ENCODE peak calls at places on chromosomes 12 and 14, in eight cellular contexts. E, I, C, L, Q, O, V and M are unnamed samples.

GRCh38 chr14:92709340-92710000 is 39.0 kb downstream of the LGMN start:
- DNase-seq in E (no peak), I (no peak), C (no peak), L (no peak), Q (no peak), O (no peak), V (no peak), M (no peak)

GRCh38 chr12:65823481-65824313 is 586 bp upstream of the HMGA2 start:
- DNase-seq in E (peak), I (peak), C (no peak), L (peak), Q (no peak), O (peak), V (no peak), M (no peak)

GRCh38 chr14:50225067-50225973 is 6.1 kb downstream of the SOS2 start:
- DNase-seq in E (peak), I (no peak), C (no peak), L (no peak), Q (no peak), O (peak), V (peak), M (no peak)

GRCh38 chr12:75944097-75944904 is 87.3 kb downstream of the PHLDA1 start:
- DNase-seq in E (peak), I (no peak), C (no peak), L (no peak), Q (no peak), O (peak), V (peak), M (no peak)

GRCh38 chr12:42704340-42704739 is 114.8 kb upstream of the PRICKLE1 start:
- DNase-seq in E (no peak), I (no peak), C (no peak), L (no peak), Q (no peak), O (no peak), V (no peak), M (no peak)

GRCh38 chr12:112309797-112310196 is 72.4 kb downstream of the HECTD4 start:
- DNase-seq in E (no peak), I (no peak), C (no peak), L (no peak), Q (no peak), O (peak), V (no peak), M (no peak)

GRCh38 chr14:90593254-90594040 is 196.6 kb downstream of the CALM1 start:
- DNase-seq in E (no peak), I (no peak), C (no peak), L (no peak), Q (no peak), O (no peak), V (no peak), M (no peak)

GRCh38 chr14:54566410-54567223 is at the start of gene SAMD4A:
- DNase-seq in E (peak), I (peak), C (peak), L (peak), Q (peak), O (peak), V (peak), M (no peak)

GRCh38 chr12:58925733-58926113 is 5.4 kb upstream of the LRIG3 start:
- DNase-seq in E (no peak), I (no peak), C (no peak), L (no peak), Q (no peak), O (no peak), V (no peak), M (no peak)

GRCh38 chr14:91649930-91650329 is 82.0 kb downstream of the CATSPERB start:
- DNase-seq in E (peak), I (no peak), C (no peak), L (peak), Q (no peak), O (peak), V (no peak), M (no peak)

GRCh38 chr12:132165584-132165983 is 21.3 kb downstream of the NOC4L start:
- DNase-seq in E (no peak), I (no peak), C (no peak), L (no peak), Q (no peak), O (no peak), V (no peak), M (no peak)

GRCh38 chr12:132163041-132163910 is 19.0 kb downstream of the NOC4L start:
- DNase-seq in E (peak), I (no peak), C (no peak), L (no peak), Q (no peak), O (no peak), V (no peak), M (no peak)

GRCh38 chr12:132164426-132164825 is 20.2 kb downstream of the NOC4L start:
- DNase-seq in E (no peak), I (no peak), C (no peak), L (no peak), Q (no peak), O (no peak), V (no peak), M (no peak)

GRCh38 chr12:132162508-132163031 is 18.3 kb downstream of the NOC4L start:
- DNase-seq in E (peak), I (no peak), C (peak), L (no peak), Q (no peak), O (peak), V (no peak), M (no peak)

GRCh38 chr12:132163911-132164288 is 19.6 kb downstream of the NOC4L start:
- DNase-seq in E (no peak), I (no peak), C (no peak), L (no peak), Q (no peak), O (no peak), V (no peak), M (no peak)
- TF ChIP-seq CTCF in E (no peak), I (peak), C (no peak), L (no peak), Q (no peak), O (peak), V (peak), M (peak)

GRCh38 chr12:14618990-14619389 is 51.3 kb upstream of the PLBD1 start:
- DNase-seq in E (peak), I (no peak), C (no peak), L (peak), Q (no peak), O (peak), V (no peak), M (no peak)
- TF ChIP-seq CTCF in E (peak), I (peak), C (peak), L (peak), Q (no peak), O (peak), V (peak), M (peak)

DNA sequence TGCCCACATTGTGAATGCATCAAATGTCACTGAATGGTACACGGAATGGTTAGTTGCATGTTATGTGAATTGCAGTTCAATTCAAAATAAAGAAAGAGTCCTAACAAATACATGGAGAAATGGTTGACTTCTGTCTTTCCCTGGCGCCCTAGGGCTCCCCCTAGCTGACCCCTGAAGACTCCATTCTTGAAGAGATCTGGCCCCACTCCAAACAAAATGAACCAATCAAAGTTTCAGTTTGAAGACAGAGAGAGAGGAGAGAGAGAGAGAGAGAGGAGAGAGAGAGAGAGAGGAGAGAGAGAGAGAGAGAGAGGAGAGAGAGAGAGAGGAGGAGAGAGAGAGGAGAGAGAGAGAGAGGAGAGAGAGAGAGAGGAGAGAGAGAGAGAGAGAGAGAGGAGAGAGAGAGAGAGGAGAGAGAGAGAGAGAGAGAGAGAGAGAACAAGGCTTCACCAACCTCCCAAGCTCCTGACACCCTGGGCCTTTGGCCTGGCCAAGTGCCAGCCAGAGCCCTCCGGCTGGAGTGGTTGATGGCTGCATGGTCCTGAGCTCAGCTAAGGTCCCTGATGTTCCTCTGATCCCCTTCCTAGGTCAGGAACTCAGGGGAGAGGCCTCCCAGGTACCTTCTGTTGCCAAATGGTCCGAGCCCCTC is 188.7 kb downstream of the ESRRB start:
- DNase-seq in E (peak), I (no peak), C (no peak), L (peak), Q (no peak), O (no peak), V (no peak), M (no peak)
- TF ChIP-seq CTCF in E (no peak), I (no peak), C (no peak), L (peak), Q (no peak), O (no peak), V (no peak), M (peak)

GRCh38 chr12:2360630-2361170 is 307.9 kb downstream of the CACNA1C start:
- DNase-seq in E (no peak), I (no peak), C (no peak), L (no peak), Q (no peak), O (no peak), V (no peak), M (no peak)
- TF ChIP-seq CTCF in E (peak), I (peak), C (peak), L (peak), Q (no peak), O (no peak), V (peak), M (no peak)

GRCh38 chr12:56311003-56311402 is 4.8 kb downstream of the CNPY2 start:
- DNase-seq in E (no peak), I (no peak), C (no peak), L (no peak), Q (no peak), O (no peak), V (no peak), M (no peak)

GRCh38 chr12:56317675-56318074 is 1.9 kb upstream of the CNPY2 start:
- DNase-seq in E (no peak), I (no peak), C (no peak), L (peak), Q (no peak), O (no peak), V (no peak), M (no peak)

GRCh38 chr12:56321027-56321426 is 5.2 kb upstream of the CNPY2 start:
- DNase-seq in E (peak), I (no peak), C (no peak), L (no peak), Q (no peak), O (peak), V (no peak), M (no peak)

GRCh38 chr12:56315256-56315625 is 547 bp downstream of the CNPY2 start:
- DNase-seq in E (peak), I (peak), C (no peak), L (peak), Q (no peak), O (no peak), V (no peak), M (no peak)

DNA sequence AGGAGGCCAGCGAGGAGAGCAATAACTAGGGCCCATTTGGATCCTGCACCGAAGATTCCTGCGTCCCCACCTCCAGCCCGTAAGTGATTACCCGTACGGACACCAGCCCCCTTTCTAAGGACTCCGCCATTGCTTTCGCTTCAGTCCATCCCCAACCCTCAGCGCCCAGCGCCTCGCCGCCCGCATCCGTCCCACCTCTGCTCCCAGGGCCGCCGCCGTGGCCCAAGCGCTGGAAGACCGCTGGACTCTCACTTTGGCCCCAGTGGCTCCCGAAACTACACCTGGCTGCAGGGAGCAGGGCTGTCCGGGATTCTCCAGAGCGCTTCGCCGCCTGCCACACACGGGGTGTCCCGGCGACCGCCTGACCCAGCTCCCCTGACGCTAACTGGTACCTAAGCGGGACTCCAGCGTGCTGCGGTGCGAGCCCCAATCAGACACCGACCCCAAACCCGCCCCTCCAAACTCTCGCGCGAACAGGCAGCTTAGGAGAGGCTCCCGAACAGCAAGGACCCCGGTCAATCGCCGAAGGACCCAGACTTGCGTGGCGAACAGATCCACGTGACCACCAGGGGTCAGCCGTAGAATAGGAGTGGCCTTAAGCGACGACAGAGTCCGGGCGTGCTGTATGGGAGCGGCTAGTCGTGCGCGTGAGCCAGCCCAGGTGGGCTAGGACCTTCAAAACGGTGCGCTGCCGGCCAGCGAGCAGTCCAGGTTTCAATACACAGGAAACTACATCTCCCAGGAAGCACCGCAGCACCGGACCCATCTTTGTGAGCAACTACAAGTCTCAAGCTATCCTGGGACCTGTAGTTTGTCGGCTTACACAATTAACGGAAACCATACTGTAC is at the start of gene CNPY2:
- DNase-seq in E (peak), I (peak), C (peak), L (peak), Q (peak), O (peak), V (peak), M (peak)
- TF ChIP-seq CTCF in E (no peak), I (peak), C (no peak), L (peak), Q (no peak), O (no peak), V (no peak), M (peak)